ENCODE peak calls at places on chromosomes 5 and 9, in eight cellular contexts. F, X, P, N, R, C, K and H are unnamed samples.

GRCh38 chr5:10233505-10233904 is 16.2 kb downstream of the ATPSCKMT start:
- DNase-seq in K (peak), X (peak), R (no peak), N (peak), F (no peak), C (no peak), P (no peak), H (peak)

GRCh38 chr5:153960269-153961215 is 78.2 kb downstream of the FAM114A2 start:
- DNase-seq in F (no peak), P (no peak), X (peak), R (no peak), K (no peak), N (no peak), C (no peak), H (no peak)

GRCh38 chr5:114243281-114243982 is 118.4 kb upstream of the KCNN2 start:
- DNase-seq in N (no peak), P (no peak), C (no peak), R (no peak), X (peak), F (no peak), K (peak), H (peak)

GRCh38 chr5:177510567-177511053 is 984 bp upstream of the DOK3 start:
- DNase-seq in N (no peak), X (peak), C (no peak), K (no peak), F (no peak), R (peak), P (no peak), H (no peak)

GRCh38 chr9:16873131-16873787 is 2.8 kb upstream of the BNC2 start:
- DNase-seq in R (no peak), F (no peak), P (no peak), N (no peak), X (peak), K (no peak), C (no peak), H (peak)

GRCh38 chr5:138640855-138641254 is 65.7 kb upstream of the HSPA9 start:
- DNase-seq in R (no peak), K (peak), X (no peak), C (no peak), P (no peak), F (no peak), N (no peak), H (no peak)

GRCh38 chr9:132238026-132238972 is 76.4 kb downstream of the NTNG2 start:
- DNase-seq in X (no peak), F (no peak), N (no peak), P (no peak), C (no peak), K (no peak), R (no peak), H (no peak)

GRCh38 chr9:131706608-131706970 is 33.3 kb downstream of the RAPGEF1 start:
- DNase-seq in F (no peak), N (no peak), P (no peak), K (no peak), R (no peak), X (no peak), C (no peak), H (no peak)

GRCh38 chr9:6959275-6960000 is 201.7 kb downstream of the KDM4C start:
- DNase-seq in F (no peak), R (no peak), P (no peak), N (no peak), K (no peak), X (no peak), C (no peak), H (no peak)

GRCh38 chr5:66511491-66511890 is 84.7 kb upstream of the MAST4 start:
- DNase-seq in F (no peak), X (no peak), C (no peak), R (no peak), P (no peak), K (no peak), N (no peak), H (peak)

GRCh38 chr5:170301901-170302728 is 4.5 kb upstream of the LCP2 start:
- DNase-seq in F (no peak), C (no peak), X (no peak), R (no peak), K (no peak), P (no peak), N (no peak), H (no peak)
- H3K4me3 ChIP-seq in F (no peak), C (no peak), X (no peak), R (no peak), K (no peak), P (no peak), N (no peak), H (no peak)

GRCh38 chr5:141849371-141850182 is 28.6 kb downstream of the PCDH1 start:
- DNase-seq in N (peak), P (peak), K (peak), R (no peak), X (peak), F (peak), C (peak), H (peak)

GRCh38 chr5:141851195-141851874 is 26.9 kb downstream of the PCDH1 start:
- DNase-seq in P (no peak), N (no peak), F (no peak), R (no peak), K (no peak), X (no peak), C (no peak), H (no peak)

GRCh38 chr5:141852448-141852847 is 25.8 kb downstream of the PCDH1 start:
- DNase-seq in P (no peak), N (no peak), R (no peak), F (no peak), X (no peak), C (no peak), K (no peak), H (no peak)

GRCh38 chr5:141850183-141850768 is 27.9 kb downstream of the PCDH1 start:
- DNase-seq in F (no peak), C (no peak), P (peak), N (peak), K (no peak), R (no peak), X (peak), H (peak)

GRCh38 chr5:141850786-141851185 is 27.4 kb downstream of the PCDH1 start:
- DNase-seq in N (no peak), K (no peak), C (no peak), F (no peak), R (no peak), P (no peak), X (no peak), H (no peak)
- H3K4me3 ChIP-seq in N (peak), K (no peak), C (peak), F (peak), R (no peak), P (peak), X (peak), H (peak)

DNA sequence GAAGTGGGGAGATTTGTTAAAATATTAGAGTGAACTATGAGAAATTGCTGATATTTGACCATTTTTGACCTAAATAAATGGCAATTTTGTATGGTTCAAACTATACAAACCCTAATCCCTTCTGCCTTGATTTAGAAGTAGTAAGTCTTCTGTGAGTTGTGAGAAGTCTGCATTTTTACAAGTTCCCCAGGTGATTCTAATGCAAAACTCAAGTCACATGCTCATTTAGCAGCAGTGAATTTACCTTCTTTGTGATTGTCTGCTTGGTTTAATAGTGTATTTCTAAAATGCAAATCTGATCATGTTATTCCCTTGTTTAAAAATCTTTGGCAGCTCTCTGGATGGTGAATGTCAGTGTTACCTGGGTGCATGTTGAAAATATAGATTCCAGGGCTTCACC is 2.8 kb downstream of the MEGF10 start:
- DNase-seq in N (no peak), C (no peak), X (no peak), P (no peak), K (no peak), R (no peak), F (no peak), H (no peak)
- H3K4me3 ChIP-seq in N (no peak), C (no peak), X (no peak), P (no peak), K (no peak), R (no peak), F (no peak), H (no peak)

GRCh38 chr9:2778816-2779215 is 61.5 kb downstream of the KCNV2 start:
- DNase-seq in P (no peak), C (no peak), N (no peak), F (no peak), X (no peak), K (no peak), R (no peak), H (no peak)

GRCh38 chr9:2781336-2781735 is 62.6 kb downstream of the PUM3 start:
- DNase-seq in X (no peak), F (no peak), P (no peak), K (no peak), C (no peak), R (no peak), N (no peak), H (no peak)

GRCh38 chr9:2777454-2777853 is 60.1 kb downstream of the KCNV2 start:
- DNase-seq in P (no peak), C (no peak), K (no peak), F (no peak), N (no peak), R (no peak), X (no peak), H (no peak)

GRCh38 chr9:2780326-2780725 is 63.0 kb downstream of the KCNV2 start:
- DNase-seq in P (no peak), N (no peak), R (no peak), C (no peak), X (no peak), K (no peak), F (no peak), H (no peak)

DNA sequence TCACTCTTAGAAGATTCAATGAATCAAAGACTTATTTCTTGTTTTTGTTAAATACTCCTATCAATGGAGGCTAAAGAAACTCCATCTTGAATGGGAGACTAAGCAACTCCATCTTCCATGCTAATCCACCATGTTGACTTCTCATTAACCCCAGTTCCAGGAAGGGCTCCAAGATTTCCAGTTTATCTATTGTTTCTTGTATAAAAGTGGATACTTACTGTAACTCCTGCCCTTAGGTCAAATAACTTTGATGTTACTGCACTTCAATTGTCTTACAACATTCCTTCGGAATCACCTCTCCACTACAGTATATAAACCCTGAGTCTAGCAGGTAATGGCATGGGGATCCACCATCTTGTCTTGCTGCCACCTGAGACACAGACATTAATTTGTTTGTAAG is 63.0 kb downstream of the PUM3 start:
- DNase-seq in R (no peak), X (no peak), F (no peak), C (no peak), K (peak), P (no peak), N (no peak), H (no peak)
- H3K4me3 ChIP-seq in R (no peak), X (no peak), F (no peak), C (no peak), K (no peak), P (no peak), N (no peak), H (no peak)

DNA sequence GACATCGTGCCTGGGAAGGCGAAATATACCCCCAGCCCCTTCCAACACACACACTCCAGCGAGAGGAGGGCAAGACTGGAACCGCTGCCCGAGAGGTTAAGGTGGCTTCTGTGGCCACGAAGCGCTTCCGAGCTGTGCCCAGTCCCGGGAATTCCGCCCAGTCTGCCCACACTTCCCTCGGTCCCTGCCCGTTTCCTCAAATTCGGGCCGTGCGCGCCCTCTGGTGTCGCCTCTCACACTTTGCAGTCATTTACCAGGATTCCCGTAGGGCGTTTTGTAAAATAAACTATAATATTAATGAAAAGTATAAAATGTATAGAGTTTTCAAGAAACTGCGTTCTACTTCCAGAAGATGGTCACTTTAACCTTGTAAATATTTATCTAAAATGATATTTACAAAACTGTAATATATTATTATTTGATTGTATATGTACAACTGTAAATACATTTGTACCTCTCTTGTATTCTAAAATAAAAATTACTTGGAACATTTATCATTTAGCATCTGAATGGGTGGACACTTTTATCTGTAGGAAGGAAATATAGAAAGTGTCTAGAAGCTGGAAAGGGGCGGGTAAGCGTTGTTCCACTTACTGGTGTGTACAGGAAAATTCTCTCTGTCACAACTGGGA is 11.0 kb upstream of the EXOSC2 start:
- DNase-seq in C (peak), R (no peak), K (peak), X (peak), F (peak), N (peak), P (peak), H (peak)
- H3K4me3 ChIP-seq in C (peak), R (peak), K (peak), X (peak), F (peak), N (no peak), P (peak), H (no peak)

DNA sequence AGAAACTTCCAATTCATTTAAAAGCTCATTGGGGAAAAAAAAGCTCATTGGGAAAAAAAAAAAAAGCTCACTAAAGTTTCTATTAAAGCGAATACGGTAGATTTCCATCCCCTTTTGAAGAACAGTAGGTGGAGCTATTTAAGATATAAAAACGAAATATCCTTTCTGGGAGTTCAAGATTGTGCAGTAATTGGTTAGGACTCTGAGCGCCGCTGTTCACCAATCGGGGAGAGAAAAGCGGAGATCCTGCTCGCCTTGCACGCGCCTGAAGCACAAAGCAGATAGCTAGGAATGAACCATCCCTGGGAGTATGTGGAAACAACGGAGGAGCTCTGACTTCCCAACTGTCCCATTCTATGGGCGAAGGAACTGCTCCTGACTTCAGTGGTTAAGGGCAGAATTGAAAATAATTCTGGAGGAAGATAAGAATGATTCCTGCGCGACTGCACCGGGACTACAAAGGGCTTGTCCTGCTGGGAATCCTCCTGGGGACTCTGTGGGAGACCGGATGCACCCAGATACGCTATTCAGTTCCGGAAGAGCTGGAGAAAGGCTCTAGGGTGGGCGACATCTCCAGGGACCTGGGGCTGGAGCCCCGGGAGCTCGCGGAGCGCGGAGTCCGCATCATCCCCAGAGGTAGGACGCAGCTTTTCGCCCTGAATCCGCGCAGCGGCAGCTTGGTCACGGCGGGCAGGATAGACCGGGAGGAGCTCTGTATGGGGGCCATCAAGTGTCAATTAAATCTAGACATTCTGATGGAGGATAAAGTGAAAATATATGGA is at the start of gene PCDHGA12:
- DNase-seq in P (peak), K (peak), C (no peak), R (peak), X (peak), N (no peak), F (no peak), H (peak)
- H3K4me3 ChIP-seq in P (no peak), K (peak), C (peak), R (peak), X (peak), N (no peak), F (peak), H (peak)

GRCh38 chr5:136193396-136193935 is 504 bp upstream of the SMIM32 start:
- DNase-seq in P (no peak), C (peak), K (peak), R (no peak), X (no peak), F (no peak), N (no peak), H (no peak)
- H3K4me3 ChIP-seq in P (no peak), C (peak), K (peak), R (no peak), X (no peak), F (peak), N (no peak), H (no peak)

DNA sequence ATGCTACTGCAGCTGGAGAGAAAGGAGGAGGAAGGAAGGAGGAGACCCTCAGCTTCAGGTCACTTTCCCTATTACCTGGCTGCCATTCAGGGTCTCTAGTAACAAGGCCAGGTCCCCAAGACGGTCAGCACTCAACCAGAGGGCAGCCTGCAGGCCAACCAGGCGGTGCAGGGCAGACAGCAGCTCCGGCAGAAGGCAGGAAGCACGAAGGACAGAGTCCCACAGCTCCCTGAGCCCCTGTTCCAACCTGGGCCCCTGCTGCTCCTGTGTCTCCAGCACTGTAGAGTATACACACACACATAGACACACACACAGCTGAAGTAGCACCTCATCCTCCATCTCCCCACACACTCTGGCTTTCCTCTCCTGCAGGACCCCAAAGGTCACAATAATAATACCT is 1.7 kb downstream of the FANCG start:
- DNase-seq in F (no peak), C (no peak), X (no peak), P (no peak), K (no peak), N (no peak), R (no peak), H (no peak)
- H3K4me3 ChIP-seq in F (no peak), C (no peak), X (peak), P (no peak), K (peak), N (no peak), R (peak), H (no peak)